ENCODE peak calls at places on chromosomes 1 and 21, in eight cellular contexts. S is DMS153; L is ACHN; A is activated CD8-positive, alpha-beta memory T cell treated with anti-CD3 and anti-CD28 coated beads for 1 hour; C is hippocampal formation; Y is NCI-H1092; X is astrocyte of the spinal cord; K is COR-L47. T is an unnamed sample.

GRCh38 chr1:27959792-27960603 is at the start of gene XKR8:
- DNase-seq in S (peak), C (no peak), A (peak), Y (no peak), L (peak), K (no peak), X (peak), T (peak)

GRCh38 chr1:177432897-177433296 is 262.1 kb downstream of the BRINP2 start:
- DNase-seq in Y (no peak), K (no peak), S (no peak), A (no peak), X (peak), L (no peak), C (no peak), T (no peak)

GRCh38 chr1:45380125-45380524 is 39.9 kb upstream of the MUTYH start:
- DNase-seq in L (no peak), C (no peak), A (no peak), Y (no peak), K (no peak), S (no peak), X (no peak), T (no peak)

GRCh38 chr1:206508956-206509355 is 1.6 kb downstream of the RASSF5 start:
- DNase-seq in Y (no peak), S (no peak), A (no peak), K (no peak), L (no peak), X (no peak), C (no peak), T (no peak)

GRCh38 chr21:34201001-34201400 is 127.6 kb downstream of the MRPS6 start:
- DNase-seq in K (no peak), A (no peak), C (no peak), S (no peak), L (no peak), X (no peak), Y (no peak), T (no peak)

GRCh38 chr1:29839726-29840125 is 603.4 kb downstream of the PTPRU start:
- DNase-seq in Y (no peak), K (no peak), C (no peak), S (no peak), L (no peak), A (no peak), X (no peak), T (no peak)

GRCh38 chr1:198254948-198255347 is 98.2 kb downstream of the NEK7 start:
- DNase-seq in A (no peak), X (no peak), K (no peak), Y (no peak), S (no peak), C (no peak), L (no peak), T (no peak)

GRCh38 chr1:203627819-203628184 is 1.2 kb downstream of the ATP2B4 start:
- DNase-seq in K (no peak), A (no peak), X (peak), L (peak), S (peak), C (no peak), Y (no peak), T (no peak)

GRCh38 chr1:189616893-189617292 is 860.8 kb downstream of the BRINP3 start:
- DNase-seq in C (no peak), L (peak), S (no peak), A (no peak), Y (no peak), K (no peak), X (peak), T (no peak)

GRCh38 chr1:26686795-26687194 is 9.0 kb upstream of the ARID1A start:
- DNase-seq in Y (no peak), L (no peak), A (no peak), C (no peak), K (no peak), S (no peak), X (peak), T (no peak)

GRCh38 chr1:210413951-210414350 is 85.2 kb downstream of the HHAT start:
- DNase-seq in K (no peak), Y (no peak), S (no peak), A (no peak), X (no peak), L (no peak), C (no peak), T (no peak)

GRCh38 chr1:232590742-232591082 is 39.2 kb downstream of the SIPA1L2 start:
- DNase-seq in Y (no peak), L (no peak), K (no peak), C (no peak), S (no peak), A (no peak), X (no peak), T (no peak)

GRCh38 chr1:155128755-155129473 is 1.2 kb downstream of the EFNA1 start:
- DNase-seq in S (peak), K (no peak), Y (no peak), A (no peak), C (peak), L (peak), X (no peak), T (no peak)

GRCh38 chr1:178109348-178110143 is 15.6 kb downstream of the RASAL2 start:
- DNase-seq in S (no peak), Y (no peak), C (no peak), X (no peak), A (no peak), L (no peak), K (no peak), T (no peak)

GRCh38 chr1:40014253-40014706 is 26.2 kb upstream of the CAP1 start:
- DNase-seq in C (no peak), K (no peak), L (no peak), A (no peak), Y (no peak), S (no peak), X (no peak), T (no peak)

GRCh38 chr1:154534263-154534844 is 24.1 kb downstream of the UBE2Q1 start:
- DNase-seq in Y (peak), L (peak), K (peak), S (peak), X (no peak), C (no peak), A (no peak), T (no peak)

GRCh38 chr1:208235983-208236761 is 8.0 kb downstream of the PLXNA2 start:
- DNase-seq in X (peak), Y (no peak), C (no peak), K (no peak), L (no peak), S (peak), A (no peak), T (no peak)

GRCh38 chr1:234968470-234968869 is 160.2 kb downstream of the TOMM20 start:
- DNase-seq in X (no peak), A (no peak), K (no peak), Y (peak), C (no peak), S (no peak), L (no peak), T (no peak)

GRCh38 chr1:75130865-75131592 is 3.2 kb upstream of the LHX8 start:
- DNase-seq in K (no peak), S (no peak), A (no peak), L (no peak), C (no peak), X (no peak), Y (no peak), T (no peak)

GRCh38 chr1:53984701-53985100 is 33.3 kb downstream of the LDLRAD1 start:
- DNase-seq in Y (no peak), C (no peak), S (no peak), A (no peak), K (no peak), X (no peak), L (no peak), T (no peak)

GRCh38 chr1:178885869-178886268 is 15.0 kb upstream of the ANGPTL1 start:
- DNase-seq in L (no peak), K (no peak), A (no peak), S (no peak), Y (no peak), X (no peak), C (no peak), T (no peak)

GRCh38 chr1:159955456-159955855 is 1.4 kb upstream of the SLAMF9 start:
- DNase-seq in L (no peak), Y (no peak), K (no peak), C (no peak), A (no peak), X (no peak), S (no peak), T (no peak)

GRCh38 chr1:942864-943533 is 16.1 kb downstream of the NOC2L start:
- DNase-seq in C (no peak), L (no peak), X (peak), A (no peak), Y (no peak), S (no peak), K (peak), T (no peak)

GRCh38 chr1:184212649-184213314 is 161.3 kb downstream of the TSEN15 start:
- DNase-seq in Y (no peak), X (peak), A (no peak), S (no peak), C (no peak), K (no peak), L (peak), T (no peak)

GRCh38 chr21:46038871-46039397 is 57.4 kb downstream of the COL6A1 start:
- DNase-seq in K (no peak), Y (no peak), L (no peak), A (no peak), C (no peak), S (no peak), X (peak), T (no peak)

GRCh38 chr1:234607091-234608025 is 2.6 kb downstream of the IRF2BP2 start:
- DNase-seq in L (peak), Y (peak), X (peak), C (peak), K (peak), S (no peak), A (no peak), T (no peak)

GRCh38 chr1:219533280-219533679 is 79.6 kb downstream of the ZC3H11B start:
- DNase-seq in X (peak), A (no peak), K (no peak), S (no peak), L (no peak), Y (no peak), C (no peak), T (no peak)

GRCh38 chr1:63920154-63921117 is 146.6 kb downstream of the ROR1 start:
- DNase-seq in Y (no peak), C (no peak), S (no peak), K (no peak), A (no peak), L (peak), X (peak), T (no peak)

GRCh38 chr1:10459185-10459584 is 9.4 kb downstream of the CORT start:
- DNase-seq in S (no peak), K (no peak), C (no peak), X (peak), L (peak), Y (no peak), A (no peak), T (no peak)

GRCh38 chr21:16589046-16589445 is 859.3 kb downstream of the USP25 start:
- DNase-seq in L (no peak), Y (no peak), K (no peak), X (no peak), A (no peak), C (no peak), S (no peak), T (no peak)

GRCh38 chr1:227938911-227939790 is 8.6 kb downstream of the WNT9A start:
- DNase-seq in S (no peak), A (no peak), L (no peak), K (no peak), Y (no peak), X (no peak), C (no peak), T (no peak)

GRCh38 chr1:7657287-7658126 is 113.6 kb upstream of the VAMP3 start:
- DNase-seq in S (no peak), L (no peak), Y (no peak), A (no peak), X (no peak), C (no peak), K (no peak), T (no peak)

GRCh38 chr1:173330149-173330951 is 123.2 kb upstream of the TNFSF4 start:
- DNase-seq in L (peak), A (no peak), X (peak), C (no peak), Y (no peak), K (no peak), S (no peak), T (no peak)

GRCh38 chr1:116853680-116854191 is 56.0 kb upstream of the PTGFRN start:
- DNase-seq in C (no peak), S (peak), K (peak), X (peak), L (peak), A (no peak), Y (peak), T (no peak)

GRCh38 chr1:246274191-246274590 is 232.9 kb downstream of the SMYD3 start:
- DNase-seq in K (no peak), Y (no peak), A (no peak), S (no peak), L (no peak), C (no peak), X (no peak), T (no peak)

GRCh38 chr21:41914965-41915364 is 35.8 kb upstream of the PRDM15 start:
- DNase-seq in C (no peak), S (no peak), A (no peak), X (no peak), Y (no peak), L (no peak), K (no peak), T (no peak)

GRCh38 chr21:25371831-25372434 is 235.3 kb downstream of the MRPL39 start:
- DNase-seq in S (no peak), X (peak), A (no peak), L (no peak), K (no peak), Y (no peak), C (no peak), T (no peak)

GRCh38 chr1:54096491-54097235 is 43.3 kb downstream of the TCEANC2 start:
- DNase-seq in Y (no peak), K (no peak), A (no peak), L (no peak), X (no peak), S (no peak), C (no peak), T (no peak)